ENCODE peak calls at places on chromosomes 13 and 19, in seven cellular contexts. V is mammary epithelial cell, N is astrocyte, W is H9, Z is GM23338, Y is neural progenitor cell, I is fibroblast of lung. S is an unnamed sample.

GRCh38 chr19:10173527-10173926 is 21.2 kb downstream of the DNMT1 start:
- DNase-seq in V (peak), N (peak), W (no peak), Z (no peak), Y (no peak), I (peak), S (no peak)

GRCh38 chr19:14185158-14185557 is 20.8 kb downstream of the ADGRL1 start:
- DNase-seq in V (no peak), N (no peak), W (no peak), Z (no peak), Y (no peak), I (no peak), S (peak)

GRCh38 chr19:327291-328024 is 17.1 kb downstream of the MIER2 start:
- DNase-seq in V (no peak), N (no peak), W (no peak), Z (no peak), Y (no peak), I (no peak), S (peak)

GRCh38 chr13:24693862-24694471 is 13.8 kb downstream of the ATP12A start:
- DNase-seq in V (peak), N (no peak), W (peak), Z (peak), Y (peak), I (peak), S (peak)

GRCh38 chr19:47497073-47497766 is 13.2 kb upstream of the KPTN start:
- DNase-seq in V (no peak), N (no peak), W (no peak), Z (no peak), Y (no peak), I (no peak), S (peak)

GRCh38 chr19:28601723-28602440 is 611.1 kb downstream of the UQCRFS1 start:
- DNase-seq in V (no peak), N (no peak), W (no peak), Z (no peak), Y (no peak), I (no peak), S (peak)

GRCh38 chr13:26956532-26957142 is 196.1 kb upstream of the GPR12 start:
- DNase-seq in V (no peak), N (no peak), W (no peak), Z (no peak), Y (no peak), I (no peak), S (no peak)

GRCh38 chr19:10193666-10194499 is 870 bp downstream of the DNMT1 start:
- DNase-seq in V (peak), N (peak), W (peak), Z (peak), Y (no peak), I (peak), S (peak)

GRCh38 chr13:51998723-51999471 is 12.4 kb downstream of the ATP7B start:
- DNase-seq in V (no peak), N (no peak), W (no peak), Z (peak), Y (no peak), I (no peak), S (no peak)

GRCh38 chr19:6730153-6730804 is 7.1 kb downstream of the GPR108 start:
- DNase-seq in V (no peak), N (no peak), W (peak), Z (peak), Y (peak), I (no peak), S (peak)

GRCh38 chr19:405138-405965 is 3.6 kb downstream of the C2CD4C start:
- DNase-seq in V (no peak), N (no peak), W (peak), Z (no peak), Y (no peak), I (no peak), S (peak)

GRCh38 chr13:72851678-72852014 is 69.7 kb downstream of the PIBF1 start:
- DNase-seq in V (no peak), N (no peak), W (no peak), Z (no peak), Y (no peak), I (no peak), S (no peak)

GRCh38 chr19:10604460-10604980 is 17.4 kb upstream of the AP1M2 start:
- DNase-seq in V (no peak), N (no peak), W (no peak), Z (no peak), Y (no peak), I (no peak), S (no peak)

GRCh38 chr13:108895220-108895704 is 265.9 kb downstream of the MYO16 start:
- DNase-seq in V (peak), N (peak), W (no peak), Z (peak), Y (peak), I (peak), S (peak)

GRCh38 chr13:48675247-48675646 is 21.5 kb downstream of the CYSLTR2 start:
- DNase-seq in V (no peak), N (no peak), W (no peak), Z (peak), Y (no peak), I (no peak), S (no peak)

GRCh38 chr19:3479819-3480215 is 508 bp downstream of the SMIM24 start:
- DNase-seq in V (no peak), N (no peak), W (peak), Z (peak), Y (no peak), I (no peak), S (peak)

GRCh38 chr13:21203132-21203531 is 26.7 kb downstream of the MRPL57 start:
- DNase-seq in V (no peak), N (no peak), W (no peak), Z (no peak), Y (no peak), I (no peak), S (no peak)

GRCh38 chr13:33756929-33757328 is 61.0 kb upstream of the RFC3 start:
- DNase-seq in V (no peak), N (no peak), W (no peak), Z (no peak), Y (no peak), I (no peak), S (no peak)

GRCh38 chr19:510606-511100 is 3.4 kb downstream of the TPGS1 start:
- DNase-seq in V (peak), N (peak), W (peak), Z (peak), Y (peak), I (peak), S (peak)

GRCh38 chr13:97275775-97276501 is 53.8 kb downstream of the MBNL2 start:
- DNase-seq in V (no peak), N (no peak), W (no peak), Z (no peak), Y (no peak), I (no peak), S (no peak)

GRCh38 chr13:110629735-110630134 is 14.4 kb downstream of the NAXD start:
- DNase-seq in V (no peak), N (peak), W (no peak), Z (no peak), Y (no peak), I (peak), S (no peak)

GRCh38 chr13:107650081-107650701 is 565.1 kb downstream of the LIG4 start:
- DNase-seq in V (peak), N (peak), W (peak), Z (peak), Y (peak), I (peak), S (no peak)

GRCh38 chr13:27371932-27372331 is 52.5 kb upstream of the GTF3A start:
- DNase-seq in V (no peak), N (no peak), W (no peak), Z (no peak), Y (no peak), I (no peak), S (no peak)

GRCh38 chr13:90197722-90198121 is 1149.8 kb upstream of the MIR17HG start:
- DNase-seq in V (peak), N (peak), W (no peak), Z (no peak), Y (no peak), I (peak), S (no peak)

GRCh38 chr13:40983725-40984669 is 35.1 kb downstream of the ELF1 start:
- DNase-seq in V (no peak), N (no peak), W (no peak), Z (no peak), Y (no peak), I (no peak), S (no peak)

GRCh38 chr13:39892731-39893293 is 237.3 kb downstream of the COG6 start:
- DNase-seq in V (no peak), N (no peak), W (no peak), Z (no peak), Y (no peak), I (no peak), S (no peak)
- H3K4me2 ChIP-seq in V (no peak), N (no peak), W (no peak), Z (no peak), Y (no peak), I (no peak), S (no peak)

GRCh38 chr19:34794289-34794960 is 21.4 kb upstream of the ZNF599 start:
- DNase-seq in V (no peak), N (no peak), W (no peak), Z (no peak), Y (no peak), I (no peak), S (no peak)
- H2AFZ ChIP-seq in V (no peak), N (no peak), W (no peak), Z (no peak), Y (no peak), I (no peak), S (peak)

GRCh38 chr19:17557461-17557860 is 2.0 kb downstream of the COLGALT1 start:
- DNase-seq in V (no peak), N (no peak), W (no peak), Z (no peak), Y (no peak), I (no peak), S (no peak)
- H3K27ac ChIP-seq in V (no peak), N (no peak), W (no peak), Z (no peak), Y (no peak), I (no peak), S (no peak)

GRCh38 chr13:112761701-112762689 is 72.2 kb downstream of the ATP11A start:
- DNase-seq in V (no peak), N (peak), W (no peak), Z (peak), Y (peak), I (peak), S (peak)
- H3K4me2 ChIP-seq in V (no peak), N (no peak), W (no peak), Z (peak), Y (peak), I (no peak), S (no peak)

DNA sequence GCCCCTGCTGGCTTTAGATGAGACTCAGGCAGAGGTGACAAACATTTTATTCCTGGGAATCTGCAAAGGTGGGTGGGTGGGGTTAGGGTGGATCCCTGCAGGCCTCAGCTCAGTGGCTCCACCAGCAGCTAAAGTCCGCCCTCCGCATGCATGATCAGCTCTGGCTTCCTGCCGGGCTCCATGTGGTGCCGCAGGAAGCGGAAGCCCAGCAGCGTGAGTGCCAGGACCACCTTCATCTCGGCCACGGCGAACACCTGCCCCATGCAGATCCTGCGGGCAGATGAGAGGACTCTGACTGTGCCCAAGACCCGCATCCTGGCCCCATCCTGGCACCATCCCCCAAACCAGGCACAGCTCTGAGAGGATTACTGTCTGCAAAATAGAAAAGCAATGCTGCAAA is 26.3 kb downstream of the CYP4F2 start:
- DNase-seq in V (no peak), N (no peak), W (no peak), Z (no peak), Y (no peak), I (no peak), S (no peak)
- H2AFZ ChIP-seq in V (peak), N (no peak), W (no peak), Z (no peak), Y (no peak), I (no peak), S (no peak)

GRCh38 chr19:51339313-51339686 is 2.6 kb downstream of the VSIG10L start:
- DNase-seq in V (no peak), N (no peak), W (peak), Z (peak), Y (peak), I (no peak), S (no peak)
- H3K27ac ChIP-seq in V (no peak), N (no peak), W (no peak), Z (peak), Y (no peak), I (peak), S (no peak)

DNA sequence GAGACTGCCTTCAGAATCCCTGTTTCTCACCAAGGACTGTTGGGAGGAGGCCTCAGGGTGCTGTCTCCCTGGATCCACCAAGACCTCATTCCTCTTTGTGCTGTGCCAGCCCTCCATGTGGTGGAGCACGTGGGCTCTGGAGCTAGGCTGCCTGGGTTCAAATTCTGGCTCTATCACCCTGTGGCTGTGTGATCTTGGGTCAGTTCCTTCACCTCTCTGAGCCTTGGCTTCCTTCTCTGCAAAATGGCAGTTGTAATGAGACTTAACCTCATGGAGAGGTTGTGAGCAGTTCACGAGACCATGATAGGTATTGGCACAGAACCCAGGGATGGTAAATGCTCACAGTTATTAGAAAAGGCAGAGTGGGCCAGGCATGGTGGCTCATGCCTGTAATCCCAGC is 6.4 kb downstream of the PNMA8C start:
- DNase-seq in V (no peak), N (no peak), W (no peak), Z (no peak), Y (no peak), I (no peak), S (no peak)
- H3K4me2 ChIP-seq in V (no peak), N (no peak), W (no peak), Z (no peak), Y (no peak), I (no peak), S (no peak)